ENCODE peak calls at places on chromosomes 13 and 19, in five cellular contexts. X is epithelial cell of esophagus, Y is lower lobe of right lung, D is fibroblast of lung, I is thoracic aorta. G is an unnamed sample.

GRCh38 chr13:76832258-76832988 is 53.8 kb downstream of the KCTD12 start:
- DNase-seq in X (no peak), Y (no peak), D (no peak), I (no peak), G (no peak)

GRCh38 chr13:26133286-26133685 is 81.5 kb upstream of the SHISA2 start:
- DNase-seq in X (no peak), Y (no peak), D (no peak), I (no peak), G (no peak)

GRCh38 chr19:45496349-45496953 is 396 bp downstream of the RTN2 start:
- DNase-seq in X (no peak), Y (no peak), D (no peak), I (no peak), G (no peak)

GRCh38 chr19:6572217-6572616 is 18.7 kb downstream of the CD70 start:
- DNase-seq in X (no peak), Y (peak), D (no peak), I (no peak), G (no peak)

GRCh38 chr19:6528544-6529121 is 2.2 kb upstream of the TNFSF9 start:
- DNase-seq in X (no peak), Y (peak), D (no peak), I (no peak), G (no peak)

GRCh38 chr13:25973085-25973484 is 78.7 kb downstream of the SHISA2 start:
- DNase-seq in X (no peak), Y (no peak), D (no peak), I (no peak), G (no peak)

GRCh38 chr19:17877696-17878095 is 6.0 kb downstream of the SLC5A5 start:
- DNase-seq in X (no peak), Y (no peak), D (no peak), I (no peak), G (no peak)

GRCh38 chr19:50812474-50812873 is 11.1 kb downstream of the KLK1 start:
- DNase-seq in X (no peak), Y (no peak), D (no peak), I (no peak), G (no peak)

GRCh38 chr19:22052644-22053013 is 345 bp downstream of the ZNF257 start:
- DNase-seq in X (peak), Y (no peak), D (no peak), I (no peak), G (no peak)

GRCh38 chr13:28219408-28220099 is 81.2 kb downstream of the PAN3 start:
- DNase-seq in X (no peak), Y (no peak), D (no peak), I (no peak), G (no peak)

GRCh38 chr19:55476100-55476775 is at the start of gene ZNF628:
- DNase-seq in X (peak), Y (peak), D (peak), I (peak), G (peak)

GRCh38 chr19:2289714-2290435 is 7.9 kb upstream of the PEAK3 start:
- DNase-seq in X (peak), Y (peak), D (no peak), I (no peak), G (no peak)

GRCh38 chr19:51531349-51532315 is at the start of gene SIGLEC6:
- DNase-seq in X (no peak), Y (peak), D (no peak), I (no peak), G (no peak)

DNA sequence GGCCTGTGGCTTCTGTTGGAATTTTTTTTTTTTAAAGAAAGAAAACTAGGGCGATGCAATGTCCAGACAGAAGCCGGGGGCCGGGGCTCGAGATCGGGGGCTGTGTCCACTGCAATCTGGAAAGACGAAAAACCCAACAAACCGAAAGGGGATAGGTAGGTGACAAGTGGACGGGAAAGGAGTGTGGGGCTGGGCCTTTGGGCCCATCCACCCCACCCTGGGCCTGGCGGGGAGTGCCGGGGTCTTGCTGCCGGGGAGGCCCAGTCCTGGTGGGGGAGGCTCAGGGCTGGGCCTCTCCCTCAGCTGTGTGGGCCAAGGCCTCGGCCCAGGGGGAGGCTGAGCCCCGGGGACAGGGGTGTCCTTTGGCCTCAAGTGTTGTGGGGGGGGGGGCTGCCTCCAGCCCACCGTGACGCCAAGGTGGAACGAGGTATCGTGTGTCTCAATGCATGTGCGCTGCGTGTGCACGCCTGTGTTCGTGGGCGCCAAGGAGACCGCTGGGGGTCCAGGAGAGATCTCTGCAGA is 17.4 kb downstream of the PRKCSH start:
- DNase-seq in X (no peak), Y (no peak), D (no peak), I (no peak), G (no peak)
- TF ChIP-seq CTCF in X (no peak), Y (no peak), D (no peak), I (no peak), G (no peak)

DNA sequence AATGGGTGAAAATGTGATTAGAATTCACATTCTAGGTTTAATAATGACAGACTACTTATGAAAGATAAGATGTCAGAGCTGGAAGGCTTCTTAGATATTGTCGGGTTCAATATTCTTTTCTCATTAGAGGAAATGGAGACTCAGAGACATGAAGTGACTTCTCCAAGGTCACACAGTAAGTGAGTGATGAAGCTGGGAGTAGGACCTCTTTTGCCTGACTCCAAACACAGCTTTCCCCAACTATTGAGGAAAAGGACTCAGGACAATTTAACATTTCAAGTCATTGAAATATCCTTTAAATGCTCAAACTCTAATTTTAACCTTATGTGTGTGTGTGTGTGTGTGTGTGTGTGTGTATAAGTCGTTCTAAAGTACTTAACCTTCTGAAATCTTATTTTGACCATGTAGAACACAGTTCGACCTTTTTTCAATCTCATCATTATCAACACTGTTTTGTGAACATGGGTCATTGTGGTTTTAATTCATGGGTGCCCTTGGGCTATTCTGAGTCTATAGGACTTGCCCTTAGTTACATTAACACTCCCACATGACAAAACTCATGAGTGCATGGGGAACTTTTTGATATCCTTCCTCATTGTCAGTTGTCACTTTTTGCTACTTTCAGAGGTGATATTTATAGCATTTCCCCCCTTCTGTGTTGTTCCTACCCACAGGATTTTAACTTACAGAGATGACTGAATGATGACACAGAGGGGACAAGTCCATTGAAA is 53.0 kb downstream of the LRCH1 start:
- DNase-seq in X (no peak), Y (no peak), D (no peak), I (no peak), G (no peak)
- H3K4me3 ChIP-seq in X (no peak), Y (no peak), D (no peak), I (no peak), G (no peak)

GRCh38 chr19:13208964-13209796 is 59.0 kb downstream of the IER2 start:
- DNase-seq in X (no peak), Y (no peak), D (no peak), I (no peak), G (no peak)
- TF ChIP-seq CTCF in X (no peak), Y (no peak), D (no peak), I (no peak), G (no peak)

DNA sequence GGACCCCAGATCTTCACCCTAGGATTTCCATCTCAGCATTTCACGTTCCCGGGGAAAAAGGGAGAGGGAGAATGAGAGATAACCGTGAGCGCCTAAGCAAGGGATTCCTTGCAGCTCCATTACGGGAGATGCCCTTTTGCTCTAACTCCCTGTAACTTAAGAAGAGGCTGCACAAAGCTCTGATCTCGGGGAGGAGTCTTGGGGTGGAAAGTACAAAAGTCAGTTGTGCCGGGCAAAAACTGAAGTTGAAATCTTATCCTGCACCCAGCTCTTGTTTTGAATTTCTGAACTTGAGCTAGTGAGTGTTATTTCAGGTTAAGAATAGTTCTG is 256.4 kb upstream of the SOX21 start:
- DNase-seq in X (no peak), Y (no peak), D (peak), I (no peak), G (no peak)
- H3K4me3 ChIP-seq in X (peak), Y (no peak), D (no peak), I (peak), G (peak)

G was measured in AG04449.